ENCODE peak calls at places on chromosome 17, in six cellular contexts. N, K, D, B, Q and P are unnamed samples.

GRCh38 chr17:15966879-15967248 is 21.9 kb downstream of the ADORA2B start:
- DNase-seq in N (peak), K (no peak), D (no peak), B (no peak), Q (no peak), P (peak)

GRCh38 chr17:17818088-17818526 is 18.7 kb downstream of the SREBF1 start:
- DNase-seq in N (no peak), K (peak), D (peak), B (no peak), Q (peak), P (no peak)

GRCh38 chr17:82338858-82339633 is 5.5 kb upstream of the SECTM1 start:
- DNase-seq in N (peak), K (peak), D (peak), B (no peak), Q (no peak), P (no peak)

GRCh38 chr17:10556301-10557005 is 7.0 kb upstream of the MYH2 start:
- DNase-seq in N (no peak), K (no peak), D (no peak), B (no peak), Q (no peak), P (no peak)

GRCh38 chr17:77836557-77837041 is 121.9 kb upstream of the TNRC6C start:
- DNase-seq in N (no peak), K (peak), D (peak), B (no peak), Q (no peak), P (no peak)

GRCh38 chr17:55285340-55286301 is 20.9 kb downstream of the HLF start:
- DNase-seq in N (no peak), K (peak), D (peak), B (no peak), Q (no peak), P (peak)

GRCh38 chr17:46063239-46063638 is 64.2 kb downstream of the STH start:
- DNase-seq in N (no peak), K (peak), D (peak), B (no peak), Q (no peak), P (no peak)

GRCh38 chr17:67942810-67943209 is 53.5 kb downstream of the C17orf58 start:
- DNase-seq in N (no peak), K (peak), D (peak), B (no peak), Q (peak), P (no peak)

GRCh38 chr17:9402590-9403199 is 172.9 kb downstream of the STX8 start:
- DNase-seq in N (peak), K (peak), D (peak), B (peak), Q (peak), P (peak)

GRCh38 chr17:42720996-42721583 is 23.8 kb downstream of the EZH1 start:
- DNase-seq in N (no peak), K (peak), D (peak), B (no peak), Q (peak), P (peak)

GRCh38 chr17:4786111-4786491 is at the start of gene VMO1:
- DNase-seq in N (peak), K (no peak), D (no peak), B (no peak), Q (peak), P (no peak)

GRCh38 chr17:65131946-65132345 is 5.2 kb upstream of the RGS9 start:
- DNase-seq in N (no peak), K (peak), D (peak), B (no peak), Q (no peak), P (peak)

GRCh38 chr17:13106171-13106570 is 88.3 kb upstream of the ELAC2 start:
- DNase-seq in N (no peak), K (no peak), D (no peak), B (no peak), Q (no peak), P (no peak)

GRCh38 chr17:46950615-46950996 is 27.6 kb downstream of the GOSR2 start:
- DNase-seq in N (no peak), K (no peak), D (no peak), B (no peak), Q (no peak), P (no peak)

GRCh38 chr17:3639981-3640596 is 3.5 kb downstream of the CTNS start:
- DNase-seq in N (no peak), K (no peak), D (peak), B (no peak), Q (no peak), P (no peak)

GRCh38 chr17:808003-808294 is 25.8 kb downstream of the MRM3 start:
- DNase-seq in N (no peak), K (no peak), D (no peak), B (no peak), Q (no peak), P (no peak)

GRCh38 chr17:6567528-6568185 is 11.3 kb upstream of the PITPNM3 start:
- DNase-seq in N (no peak), K (no peak), D (no peak), B (no peak), Q (peak), P (no peak)

GRCh38 chr17:76447931-76448652 is 4.9 kb downstream of the UBE2O start:
- DNase-seq in N (no peak), K (no peak), D (peak), B (no peak), Q (peak), P (no peak)

GRCh38 chr17:50649042-50649908 is 14.6 kb downstream of the ABCC3 start:
- DNase-seq in N (no peak), K (peak), D (peak), B (no peak), Q (no peak), P (no peak)

GRCh38 chr17:30379303-30380105 is 777 bp downstream of the CPD start:
- DNase-seq in N (peak), K (no peak), D (no peak), B (no peak), Q (peak), P (no peak)

GRCh38 chr17:72249441-72249840 is 128.6 kb downstream of the SOX9 start:
- DNase-seq in N (no peak), K (no peak), D (no peak), B (no peak), Q (no peak), P (no peak)

GRCh38 chr17:5667871-5668270 is 83.6 kb upstream of the NLRP1 start:
- DNase-seq in N (peak), K (peak), D (no peak), B (no peak), Q (no peak), P (peak)

GRCh38 chr17:70552982-70553334 is 383.6 kb downstream of the KCNJ2 start:
- DNase-seq in N (no peak), K (no peak), D (no peak), B (no peak), Q (no peak), P (no peak)

GRCh38 chr17:15510361-15510760 is 42.9 kb upstream of the CDRT4 start:
- DNase-seq in N (no peak), K (peak), D (peak), B (no peak), Q (no peak), P (no peak)

GRCh38 chr17:18963126-18964017 is 11.4 kb downstream of the SLC5A10 start:
- DNase-seq in N (no peak), K (no peak), D (peak), B (no peak), Q (no peak), P (no peak)

GRCh38 chr17:31627960-31628359 is 231.1 kb downstream of the COPRS start:
- DNase-seq in N (no peak), K (no peak), D (peak), B (no peak), Q (no peak), P (no peak)

GRCh38 chr17:7445011-7445927 is at the start of gene CHRNB1:
- DNase-seq in N (peak), K (peak), D (peak), B (peak), Q (peak), P (peak)

DNA sequence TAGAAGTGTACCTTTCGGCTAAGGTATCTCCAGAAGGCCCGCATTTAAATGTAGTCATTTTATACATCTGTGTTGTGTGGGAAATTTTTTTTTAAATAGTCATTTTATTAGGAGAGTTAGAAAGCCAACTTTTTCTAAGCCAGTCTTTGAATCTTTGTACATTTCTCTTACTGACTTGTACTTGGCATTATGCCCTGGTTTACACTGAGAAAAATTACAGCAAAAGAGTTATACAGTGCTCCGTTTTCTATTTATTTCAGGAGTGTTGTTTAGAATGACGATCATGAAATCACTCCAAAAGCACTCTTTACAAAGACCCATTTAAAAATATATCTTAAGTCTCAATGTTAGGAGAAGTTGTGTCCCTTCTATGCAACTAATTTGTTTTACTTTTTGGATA is 91.9 kb downstream of the CYB561 start:
- DNase-seq in N (no peak), K (no peak), D (peak), B (no peak), Q (no peak), P (no peak)
- TF ChIP-seq USF2 in N (no peak), K (no peak), D (no peak), B (no peak), Q (no peak), P (no peak)

GRCh38 chr17:39700148-39700987 is 504 bp downstream of the ERBB2 start:
- DNase-seq in N (peak), K (no peak), D (peak), B (no peak), Q (no peak), P (no peak)
- TF ChIP-seq USF2 in N (peak), K (no peak), D (no peak), B (no peak), Q (no peak), P (no peak)

DNA sequence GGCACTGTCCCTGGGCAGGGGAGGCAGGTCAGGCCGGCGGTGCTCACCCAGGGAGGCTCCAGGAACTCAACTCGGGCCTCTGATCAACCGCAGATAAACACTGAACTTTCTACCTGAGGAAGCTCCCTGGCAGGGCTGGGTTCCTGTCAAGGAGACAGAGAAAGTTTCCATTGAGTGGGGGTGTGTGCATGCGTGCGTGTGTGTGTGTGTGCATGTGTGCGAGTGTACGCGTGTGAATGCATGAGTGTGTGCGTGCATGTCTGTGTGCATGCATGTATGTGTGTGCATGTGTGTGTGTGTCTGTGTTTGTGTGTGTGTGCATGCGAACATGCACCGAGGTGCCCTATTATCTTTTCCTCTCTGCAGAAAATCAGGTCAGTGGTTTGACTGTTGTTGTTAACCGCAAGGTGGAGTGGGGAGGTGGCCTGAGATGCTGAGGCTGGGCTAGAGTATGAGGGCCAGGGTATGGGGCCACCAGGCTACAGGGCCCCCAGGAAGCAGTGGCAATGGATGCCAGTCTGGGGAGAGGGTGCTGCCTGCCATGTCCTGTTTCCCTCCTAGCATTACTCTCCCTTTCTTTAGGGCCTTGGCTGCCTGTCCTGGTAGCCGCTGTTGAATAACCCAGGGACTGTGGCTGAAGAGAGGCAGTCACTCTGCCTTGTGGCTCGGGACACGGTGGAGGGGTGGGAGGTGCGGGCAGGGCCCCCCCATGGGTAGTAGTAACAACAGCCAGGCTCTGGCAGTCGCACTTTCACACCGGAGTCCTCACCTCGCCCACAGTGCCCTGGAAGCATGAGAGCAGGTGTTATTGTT is 24.0 kb downstream of the CCR7 start:
- DNase-seq in N (no peak), K (no peak), D (no peak), B (no peak), Q (no peak), P (peak)
- TF ChIP-seq USF2 in N (no peak), K (no peak), D (no peak), B (no peak), Q (no peak), P (no peak)

GRCh38 chr17:58377005-58377660 is 25.1 kb upstream of the SUPT4H1 start:
- DNase-seq in N (no peak), K (no peak), D (no peak), B (no peak), Q (no peak), P (no peak)
- TF ChIP-seq USF2 in N (no peak), K (no peak), D (no peak), B (no peak), Q (no peak), P (no peak)

DNA sequence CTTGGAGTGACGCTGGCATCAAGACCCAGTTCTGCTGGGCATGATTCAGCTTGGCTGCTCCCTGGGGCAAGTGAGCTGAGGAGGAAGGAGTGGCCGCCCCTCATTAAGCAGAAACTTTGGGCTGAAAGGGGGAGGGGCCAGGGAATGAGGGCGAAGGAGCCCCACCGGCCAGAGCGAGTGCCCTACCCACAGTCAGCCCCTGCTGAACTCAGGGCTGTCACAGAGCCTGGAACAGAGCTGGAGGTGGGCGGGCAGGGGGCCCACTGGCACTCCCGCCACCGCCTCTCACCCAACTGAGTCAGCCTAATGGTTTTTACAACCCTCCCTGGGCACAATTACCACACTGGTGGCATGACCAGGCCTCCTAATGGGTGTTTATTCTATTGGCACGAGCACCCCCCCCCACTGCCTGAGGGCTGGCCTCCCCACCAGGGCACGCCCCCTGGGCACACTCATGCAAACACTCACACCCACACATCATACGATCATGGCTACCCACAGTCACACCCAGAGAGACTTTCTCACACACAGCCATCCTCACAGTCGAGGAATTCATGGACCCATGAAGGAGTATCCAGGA is 19.2 kb downstream of the UNC119 start:
- DNase-seq in N (no peak), K (no peak), D (no peak), B (no peak), Q (no peak), P (no peak)
- TF ChIP-seq USF2 in N (no peak), K (no peak), D (no peak), B (no peak), Q (no peak), P (no peak)